ENCODE peak calls at places on chromosomes 6 and 20, in four cellular contexts. One of them, this sample, is unnamed. For H3K36me3, the result is how much of the 10 kb centered on the place peaks cover.

GRCh38 chr20:2236266-2236665 is 59.5 kb upstream of the TGM3 start:
- DNase-seq in right atrium auricular region: no peak
- DNase-seq in lower lobe of right lung: no peak
- DNase-seq in uterus: no peak
- DNase-seq in this sample: no peak

GRCh38 chr6:9623228-9623832 is 791.5 kb downstream of the TFAP2A start:
- DNase-seq in lower lobe of right lung: no peak
- DNase-seq in uterus: no peak
- DNase-seq in right atrium auricular region: no peak
- DNase-seq in this sample: no peak

GRCh38 chr6:149864578-149865535 is 698 bp upstream of the LRP11 start:
- DNase-seq in right atrium auricular region: peak
- DNase-seq in lower lobe of right lung: no peak
- DNase-seq in uterus: peak
- DNase-seq in this sample: no peak

GRCh38 chr20:48791014-48791413 is 36.8 kb downstream of the PREX1 start:
- DNase-seq in uterus: no peak
- DNase-seq in lower lobe of right lung: no peak
- DNase-seq in right atrium auricular region: no peak
- DNase-seq in this sample: no peak

GRCh38 chr6:86978251-86978650 is 40.9 kb downstream of the HTR1E start:
- DNase-seq in lower lobe of right lung: no peak
- DNase-seq in uterus: no peak
- DNase-seq in right atrium auricular region: no peak
- DNase-seq in this sample: no peak

GRCh38 chr6:52546678-52547077 is 30.2 kb downstream of the TRAM2 start:
- DNase-seq in uterus: no peak
- DNase-seq in right atrium auricular region: no peak
- DNase-seq in lower lobe of right lung: no peak
- DNase-seq in this sample: no peak

GRCh38 chr6:20315456-20315855 is 86.2 kb upstream of the E2F3 start:
- DNase-seq in uterus: no peak
- DNase-seq in right atrium auricular region: no peak
- DNase-seq in lower lobe of right lung: no peak
- DNase-seq in this sample: no peak

GRCh38 chr6:166904101-166904746 is 52.1 kb downstream of the RNASET2 start:
- DNase-seq in right atrium auricular region: peak
- DNase-seq in lower lobe of right lung: no peak
- DNase-seq in uterus: no peak
- DNase-seq in this sample: no peak

DNA sequence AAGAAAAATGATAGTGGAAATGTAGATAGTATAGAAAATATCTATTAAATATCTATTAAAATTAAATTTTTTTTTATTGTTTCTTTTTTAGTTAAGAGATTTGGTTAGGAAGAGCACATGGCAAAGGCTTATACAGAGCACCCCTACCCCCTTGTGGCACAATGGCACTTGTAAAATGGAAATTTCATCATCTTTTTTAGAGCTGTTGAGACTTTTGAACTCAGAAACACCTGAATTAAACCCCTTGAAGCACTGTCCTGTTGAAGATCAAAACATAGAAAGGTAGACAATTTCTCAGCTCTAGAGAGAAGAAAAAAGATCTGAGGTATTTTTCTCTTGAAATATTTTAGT is 572.4 kb downstream of the PKHD1 start:
- DNase-seq in lower lobe of right lung: no peak
- DNase-seq in right atrium auricular region: no peak
- DNase-seq in uterus: no peak
- DNase-seq in this sample: no peak
- TF ChIP-seq CTCF in lower lobe of right lung: no peak
- TF ChIP-seq CTCF in right atrium auricular region: no peak
- TF ChIP-seq CTCF in uterus: no peak
- TF ChIP-seq CTCF in this sample: no peak

GRCh38 chr20:23085415-23086055 is 589 bp downstream of the CD93 start:
- DNase-seq in right atrium auricular region: no peak
- DNase-seq in lower lobe of right lung: peak
- DNase-seq in uterus: no peak
- DNase-seq in this sample: no peak

GRCh38 chr20:23083553-23084220 is 2.4 kb downstream of the CD93 start:
- DNase-seq in right atrium auricular region: no peak
- DNase-seq in lower lobe of right lung: no peak
- DNase-seq in uterus: no peak
- DNase-seq in this sample: no peak

GRCh38 chr20:23084282-23084844 is 1.8 kb downstream of the CD93 start:
- DNase-seq in right atrium auricular region: no peak
- DNase-seq in uterus: no peak
- DNase-seq in lower lobe of right lung: no peak
- DNase-seq in this sample: no peak

GRCh38 chr20:23086056-23086551 is at the start of gene CD93:
- DNase-seq in lower lobe of right lung: peak
- DNase-seq in uterus: peak
- DNase-seq in right atrium auricular region: peak
- DNase-seq in this sample: no peak

DNA sequence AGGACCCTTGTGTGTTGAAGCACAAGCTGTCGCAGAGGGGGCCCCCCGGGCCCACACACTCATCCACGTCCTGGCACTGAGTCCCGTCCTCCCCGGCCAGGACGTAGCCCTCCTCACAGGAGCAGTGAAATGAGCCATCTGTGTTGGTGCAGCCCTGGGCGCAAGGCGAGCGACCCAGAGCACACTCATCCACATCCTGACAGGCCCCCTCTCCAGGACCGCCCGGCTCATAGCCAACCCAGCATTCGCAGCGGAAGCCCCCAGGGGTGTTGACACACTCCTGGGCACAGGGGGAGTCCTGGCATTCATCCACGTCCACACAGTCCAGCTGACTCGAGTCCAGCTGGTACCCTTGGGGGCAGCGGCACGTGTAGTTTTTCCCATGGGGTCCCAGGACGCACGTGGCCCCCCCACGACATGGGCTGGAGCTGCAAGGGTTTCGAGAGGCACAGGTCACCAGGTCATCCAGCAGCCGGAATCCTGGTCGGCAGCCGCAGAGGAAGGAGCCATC is 1.2 kb downstream of the CD93 start:
- DNase-seq in lower lobe of right lung: no peak
- DNase-seq in right atrium auricular region: no peak
- DNase-seq in uterus: peak
- DNase-seq in this sample: no peak
- H3K4me3 ChIP-seq in lower lobe of right lung: peak
- H3K4me3 ChIP-seq in right atrium auricular region: peak
- H3K4me3 ChIP-seq in uterus: peak
- H3K4me3 ChIP-seq in this sample: no peak

GRCh38 chr6:3081965-3082364 is 13.7 kb downstream of the RIPK1 start:
- DNase-seq in lower lobe of right lung: peak
- DNase-seq in right atrium auricular region: no peak
- DNase-seq in uterus: no peak
- DNase-seq in this sample: no peak
- H3K36me3 ChIP-seq in lower lobe of right lung: half or more
- H3K36me3 ChIP-seq in right atrium auricular region: half or more
- H3K36me3 ChIP-seq in uterus: under half
- H3K36me3 ChIP-seq in this sample: under half

DNA sequence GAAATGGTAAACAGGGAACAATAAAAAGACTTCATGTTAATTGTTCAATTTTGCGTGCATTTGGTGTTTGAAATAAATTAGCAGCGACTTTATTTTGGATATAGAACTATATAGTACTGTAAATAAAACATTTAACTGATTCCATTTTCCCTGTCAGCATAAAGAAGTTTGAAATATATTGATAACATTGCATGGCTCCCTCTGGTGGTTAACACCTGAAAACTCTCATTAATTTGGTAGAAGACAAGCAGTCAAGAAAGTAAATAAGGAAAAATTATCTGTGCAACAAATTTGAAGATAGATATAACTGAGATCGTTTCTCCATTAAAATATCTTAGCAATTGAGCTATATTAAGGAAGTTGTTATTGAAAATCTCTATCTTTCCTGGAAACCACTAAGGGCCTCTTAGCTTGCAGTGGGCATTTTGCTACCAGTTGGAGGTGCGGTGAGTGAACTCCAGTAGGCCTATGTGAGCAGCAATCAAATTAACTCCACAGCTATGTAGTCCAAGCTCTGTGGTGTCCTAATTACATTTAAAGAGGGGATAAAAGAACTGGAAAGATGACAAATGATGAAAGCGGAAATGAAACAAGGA is 435.7 kb upstream of the FKBP1C start:
- DNase-seq in right atrium auricular region: no peak
- DNase-seq in lower lobe of right lung: no peak
- DNase-seq in uterus: no peak
- DNase-seq in this sample: no peak
- TF ChIP-seq CTCF in right atrium auricular region: no peak
- TF ChIP-seq CTCF in lower lobe of right lung: peak
- TF ChIP-seq CTCF in uterus: no peak
- TF ChIP-seq CTCF in this sample: peak

DNA sequence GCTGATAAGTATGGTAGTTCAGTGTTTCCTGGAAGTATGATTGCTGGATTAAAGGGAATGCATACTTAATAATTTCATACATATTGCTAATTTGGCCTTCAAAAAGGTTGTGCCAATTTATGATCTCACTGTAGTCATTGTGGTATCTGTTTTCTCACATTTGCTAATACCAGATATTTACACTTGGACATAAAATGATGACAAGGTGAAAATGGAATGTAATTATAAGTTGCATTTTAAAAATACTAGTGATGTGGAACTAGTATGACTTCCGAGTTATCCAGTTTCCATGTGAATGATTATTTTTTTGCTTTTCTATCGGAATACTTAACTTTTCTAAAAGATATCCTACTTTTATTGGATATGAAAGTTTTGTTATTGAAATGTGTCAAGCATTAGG is 15.4 kb downstream of the RWDD1 start:
- DNase-seq in right atrium auricular region: no peak
- DNase-seq in uterus: no peak
- DNase-seq in lower lobe of right lung: no peak
- DNase-seq in this sample: no peak
- H3K4me3 ChIP-seq in right atrium auricular region: no peak
- H3K4me3 ChIP-seq in uterus: no peak
- H3K4me3 ChIP-seq in lower lobe of right lung: no peak
- H3K4me3 ChIP-seq in this sample: no peak

DNA sequence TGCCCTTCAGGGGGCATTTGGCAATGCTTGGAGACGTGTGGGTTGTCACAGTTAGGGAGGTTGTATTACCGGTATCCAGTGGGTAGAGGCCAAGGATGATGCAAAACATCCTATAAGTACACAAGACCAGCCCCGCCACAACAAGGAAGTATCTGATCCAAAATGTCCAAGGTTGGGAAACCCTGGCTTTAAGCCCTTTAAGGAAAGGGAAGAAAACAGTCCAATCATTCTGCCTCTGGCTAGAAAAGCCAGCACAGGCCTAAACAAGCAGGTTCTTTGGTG is 3.6 kb upstream of the ZMYND8 start:
- DNase-seq in uterus: peak
- DNase-seq in lower lobe of right lung: no peak
- DNase-seq in right atrium auricular region: no peak
- DNase-seq in this sample: no peak
- H3K36me3 ChIP-seq in uterus: under half
- H3K36me3 ChIP-seq in lower lobe of right lung: under half
- H3K36me3 ChIP-seq in right atrium auricular region: under half
- H3K36me3 ChIP-seq in this sample: under half

DNA sequence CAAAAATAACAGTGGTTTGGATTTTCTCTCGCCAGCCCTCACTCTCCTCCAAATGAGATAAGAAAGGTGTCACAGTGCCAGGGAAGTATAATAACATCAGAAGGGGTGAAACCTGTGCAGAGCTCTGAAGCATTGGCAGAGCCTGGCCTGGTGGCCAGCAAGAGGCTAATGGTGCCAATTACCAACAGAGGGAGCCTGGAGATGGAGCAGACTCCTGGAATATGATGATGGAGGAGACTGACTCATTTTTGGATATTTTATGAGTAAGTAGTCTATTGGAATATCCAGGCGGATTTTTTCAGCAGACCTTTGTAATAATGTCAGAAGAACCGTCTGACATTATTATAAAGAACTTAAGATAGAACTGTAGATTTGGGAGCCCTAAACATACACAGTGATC is 442.6 kb upstream of the MARCKS start:
- DNase-seq in lower lobe of right lung: no peak
- DNase-seq in uterus: peak
- DNase-seq in right atrium auricular region: no peak
- DNase-seq in this sample: no peak
- TF ChIP-seq CTCF in lower lobe of right lung: peak
- TF ChIP-seq CTCF in uterus: peak
- TF ChIP-seq CTCF in right atrium auricular region: peak
- TF ChIP-seq CTCF in this sample: peak

GRCh38 chr6:121442591-121442990 is 7.1 kb downstream of the GJA1 start:
- DNase-seq in lower lobe of right lung: no peak
- DNase-seq in right atrium auricular region: no peak
- DNase-seq in uterus: no peak
- DNase-seq in this sample: no peak
- H3K4me3 ChIP-seq in lower lobe of right lung: no peak
- H3K4me3 ChIP-seq in right atrium auricular region: peak
- H3K4me3 ChIP-seq in uterus: no peak
- H3K4me3 ChIP-seq in this sample: no peak

GRCh38 chr6:17630511-17631073 is 30.5 kb downstream of the FAM8A1 start:
- DNase-seq in uterus: no peak
- DNase-seq in lower lobe of right lung: peak
- DNase-seq in right atrium auricular region: no peak
- DNase-seq in this sample: no peak
- H3K36me3 ChIP-seq in uterus: under half
- H3K36me3 ChIP-seq in lower lobe of right lung: half or more
- H3K36me3 ChIP-seq in right atrium auricular region: under half
- H3K36me3 ChIP-seq in this sample: under half

This sample was measured in kidney epithelial cell.